ENCODE peak calls at places on chromosome 11, in four cellular contexts. S is astrocyte of the spinal cord, H is nephron progenitor cell, I is right lobe of liver. P is an unnamed sample.

GRCh38 chr11:116993599-116993998 is 104.6 kb downstream of the SIK3 start:
- DNase-seq in S (peak), H (no peak), I (no peak), P (peak)

GRCh38 chr11:122808494-122808893 is 29.8 kb upstream of the CRTAM start:
- DNase-seq in S (peak), H (no peak), I (no peak), P (peak)

GRCh38 chr11:10778217-10778970 is 27.3 kb downstream of the CTR9 start:
- DNase-seq in S (peak), H (no peak), I (no peak), P (no peak)

GRCh38 chr11:69883292-69884255 is 64.4 kb upstream of the FGF3 start:
- DNase-seq in S (no peak), H (no peak), I (no peak), P (no peak)

GRCh38 chr11:110034816-110035215 is 58.4 kb upstream of the ZC3H12C start:
- DNase-seq in S (no peak), H (no peak), I (no peak), P (no peak)

GRCh38 chr11:133911169-133911568 is 45.6 kb downstream of the IGSF9B start:
- DNase-seq in S (no peak), H (no peak), I (no peak), P (peak)

GRCh38 chr11:2549491-2549875 is 104.7 kb downstream of the KCNQ1 start:
- DNase-seq in S (no peak), H (no peak), I (peak), P (no peak)

GRCh38 chr11:117876049-117876340 is 463 bp downstream of the FXYD6 start:
- DNase-seq in S (no peak), H (no peak), I (no peak), P (no peak)

GRCh38 chr11:112388496-112388895 is 127.8 kb upstream of the PLET1 start:
- DNase-seq in S (no peak), H (no peak), I (no peak), P (no peak)

GRCh38 chr11:63876616-63877015 is 37.7 kb downstream of the MARK2 start:
- DNase-seq in S (no peak), H (no peak), I (no peak), P (no peak)

DNA sequence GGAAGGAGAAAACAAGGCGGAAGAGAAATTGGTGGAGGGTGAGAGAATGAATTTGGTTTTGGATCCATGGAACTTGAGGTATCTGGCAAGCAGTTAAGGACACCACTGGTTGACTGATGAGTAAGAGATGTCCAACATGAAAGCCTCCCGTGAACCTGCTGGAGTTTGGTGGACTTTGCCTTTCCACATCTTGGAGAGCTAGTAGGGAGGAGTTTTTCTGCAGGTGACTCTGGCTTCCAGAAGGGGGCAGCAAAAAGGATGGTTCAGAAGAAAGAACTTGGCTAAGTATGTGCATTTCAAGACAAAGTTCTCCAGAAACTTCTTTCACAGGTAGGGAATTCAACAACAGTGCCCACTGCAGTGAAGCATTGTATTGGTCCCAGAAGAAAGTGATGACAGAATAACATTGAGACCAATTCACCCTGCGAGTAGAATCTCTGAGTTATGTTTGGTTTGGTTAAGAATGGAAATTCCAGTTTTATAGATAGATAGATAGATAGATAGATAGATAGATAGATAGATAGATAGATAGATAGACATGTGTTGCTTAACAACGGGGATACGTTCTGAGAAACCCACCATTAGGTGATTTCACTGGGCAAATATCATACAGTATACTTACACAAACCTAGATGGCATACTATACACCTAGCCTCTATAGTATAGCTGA is 28.5 kb downstream of the DCDC1 start:
- DNase-seq in S (peak), H (peak), I (no peak), P (peak)
- TF ChIP-seq CTCF in S (peak), H (peak), I (peak), P (peak)

DNA sequence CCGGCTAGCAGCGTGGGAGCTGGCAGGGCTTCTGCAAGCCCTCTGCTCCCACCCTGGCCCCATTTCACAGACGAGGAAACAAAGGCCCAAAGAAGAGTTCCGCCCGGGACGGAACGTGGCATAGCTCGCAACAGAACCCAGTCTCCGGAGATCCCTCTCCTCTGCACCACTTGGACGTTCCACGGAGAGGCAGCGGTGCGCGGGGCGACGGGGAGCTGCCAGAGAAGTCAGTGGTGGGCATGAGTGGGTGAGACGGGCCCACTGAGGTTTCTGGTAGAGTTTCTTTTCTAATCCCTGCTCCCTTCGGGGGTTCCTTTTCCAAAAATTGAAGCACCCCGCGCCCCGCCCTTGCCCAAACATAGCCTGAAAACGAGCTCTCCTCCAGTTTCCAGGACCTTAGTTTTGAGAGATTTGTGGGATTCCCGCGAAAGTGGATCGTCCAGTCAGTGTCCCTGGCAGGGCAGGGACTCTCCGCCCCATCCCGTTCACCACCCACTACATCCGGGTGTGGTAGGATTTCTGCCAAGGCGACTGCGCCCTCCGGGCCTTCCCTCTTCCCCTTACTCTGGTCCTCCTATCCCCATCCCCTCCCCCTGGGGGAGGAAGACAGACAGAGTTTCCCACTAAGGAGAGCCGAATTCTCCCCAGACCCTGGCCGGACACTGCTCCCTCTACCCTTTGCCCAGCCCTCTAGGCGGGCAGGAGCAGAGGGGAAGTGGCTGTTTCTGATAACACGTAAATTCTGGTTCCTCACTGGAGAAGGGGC is 764 bp upstream of the NECTIN1 start:
- DNase-seq in S (no peak), H (no peak), I (peak), P (peak)
- TF ChIP-seq CTCF in S (no peak), H (no peak), I (peak), P (peak)

DNA sequence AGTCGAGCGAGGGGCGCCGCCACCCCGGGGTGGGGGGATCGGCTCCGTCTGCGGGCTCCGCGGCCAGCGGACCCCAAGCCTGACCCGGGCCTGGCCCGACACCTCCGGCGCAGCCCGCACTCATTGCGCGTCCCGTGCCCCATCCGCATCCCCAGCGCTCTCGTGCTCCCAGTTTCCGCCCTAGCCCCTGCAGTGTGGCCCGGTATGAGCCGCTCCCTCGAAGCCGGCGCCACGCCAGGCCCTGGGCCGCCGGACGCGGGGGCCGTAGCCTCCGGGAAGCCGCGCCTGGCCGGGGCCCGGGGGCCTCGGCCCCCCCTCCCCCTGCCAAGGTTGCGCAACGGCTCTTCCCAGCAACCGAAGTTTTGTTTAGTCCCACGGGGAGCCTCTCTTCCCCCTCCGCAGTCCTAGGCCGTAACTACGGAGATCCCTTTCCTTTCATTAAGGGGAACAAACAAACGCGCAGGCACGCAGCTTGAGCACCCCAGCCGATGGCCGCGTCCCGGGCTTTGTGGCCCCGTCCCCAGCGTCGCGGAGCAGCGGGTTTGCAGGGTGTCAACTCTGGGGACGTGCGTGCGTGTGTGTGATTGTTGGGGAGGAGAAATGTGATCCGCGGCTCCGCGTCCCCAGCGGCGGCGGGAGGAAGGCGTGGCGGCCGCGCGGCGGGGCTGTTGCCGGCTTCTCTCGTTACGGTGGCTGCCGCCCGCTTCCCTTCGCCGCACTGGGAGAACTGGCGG is 883 bp downstream of the HIPK3 start:
- DNase-seq in S (peak), H (peak), I (peak), P (peak)
- TF ChIP-seq CTCF in S (no peak), H (no peak), I (peak), P (no peak)

DNA sequence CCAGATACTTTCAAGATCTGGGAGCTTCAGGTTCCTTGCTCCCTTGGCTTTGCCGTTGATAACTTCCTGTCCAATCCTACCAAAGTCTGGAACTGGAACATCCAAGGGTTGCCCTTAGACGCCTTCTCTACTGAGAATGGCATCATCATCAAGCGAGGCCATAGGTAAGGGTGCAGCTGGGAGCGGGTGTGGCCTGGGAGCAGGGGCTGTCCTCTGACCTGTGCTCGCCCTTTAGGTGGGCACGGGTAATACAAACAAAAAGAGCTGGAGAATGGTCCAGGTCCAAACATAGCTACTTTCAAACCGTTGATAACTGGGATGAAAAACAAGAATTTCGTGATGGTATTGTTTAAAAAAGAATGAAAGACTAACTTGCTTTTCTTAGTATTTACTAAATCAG is 25.0 kb downstream of the CASP12 start:
- DNase-seq in S (no peak), H (no peak), I (no peak), P (peak)
- TF ChIP-seq CTCF in S (peak), H (no peak), I (no peak), P (peak)

P was measured in activated CD8-positive, alpha-beta T cell treated with anti-CD3 and anti-CD28 coated beads for 36 hours.